ENCODE peak calls at places on chromosomes 2 and 18, in five cellular contexts. U is NCI-H1694 treated with DMSO at 0.1 percent for 48 hours, B is frontal cortex, Y is HFFc6, T is NCI-H774. J is an unnamed sample.

GRCh38 chr2:13014783-13015182 is 298.0 kb downstream of the TRIB2 start:
- DNase-seq in B (no peak), U (no peak), Y (no peak), T (no peak), J (no peak)

GRCh38 chr2:191571163-191571769 is 106.7 kb upstream of the NABP1 start:
- DNase-seq in T (no peak), U (no peak), Y (peak; percentile 64), B (no peak), J (peak; percentile 50)

GRCh38 chr2:63057249-63058148 is 6.9 kb downstream of the OTX1 start:
- DNase-seq in B (no peak), Y (no peak), T (no peak), U (no peak), J (no peak)

GRCh38 chr2:236169151-236169721 is 1.1 kb upstream of the GBX2 start:
- DNase-seq in Y (no peak), T (no peak), U (no peak), B (no peak), J (peak; percentile 49)

GRCh38 chr2:151971301-151972072 is 127.4 kb downstream of the CACNB4 start:
- DNase-seq in T (no peak), Y (no peak), U (no peak), B (no peak), J (no peak)

GRCh38 chr2:160582481-160583161 is 89.0 kb upstream of the RBMS1 start:
- DNase-seq in T (no peak), B (no peak), U (no peak), Y (peak; percentile 74), J (no peak)

GRCh38 chr18:2337552-2338141 is 233.7 kb downstream of the METTL4 start:
- DNase-seq in T (no peak), B (peak; percentile 6), Y (no peak), U (no peak), J (no peak)

GRCh38 chr2:216287251-216287650 is 85.0 kb downstream of the MARCHF4 start:
- DNase-seq in Y (peak; percentile 11), U (no peak), B (no peak), T (no peak), J (no peak)

J was measured in globus pallidus.